ENCODE peak calls at places on chromosomes 13 and 19, in seven cellular contexts. U, M, C, E, V, T and P are unnamed samples.

GRCh38 chr19:53662209-53662608 is 30.4 kb downstream of the DPRX start:
- DNase-seq in U (no peak), M (no peak), C (no peak), E (no peak), V (no peak), T (no peak), P (no peak)

GRCh38 chr13:107462501-107462900 is 752.8 kb downstream of the LIG4 start:
- DNase-seq in U (no peak), M (no peak), C (no peak), E (no peak), V (no peak), T (no peak), P (no peak)

GRCh38 chr13:66831317-66831716 is 398.8 kb downstream of the PCDH9 start:
- DNase-seq in U (no peak), M (no peak), C (no peak), E (no peak), V (no peak), T (no peak), P (no peak)

GRCh38 chr13:27008733-27009132 is 162.9 kb downstream of the USP12 start:
- DNase-seq in U (no peak), M (no peak), C (no peak), E (no peak), V (no peak), T (no peak), P (no peak)

GRCh38 chr13:37797606-37798005 is 72.0 kb downstream of the TRPC4 start:
- DNase-seq in U (no peak), M (no peak), C (no peak), E (no peak), V (no peak), T (no peak), P (no peak)

GRCh38 chr13:83221813-83222241 is 660.4 kb downstream of the SLITRK1 start:
- DNase-seq in U (no peak), M (no peak), C (no peak), E (no peak), V (no peak), T (no peak), P (no peak)

GRCh38 chr13:61406275-61406674 is 9.4 kb downstream of the PCDH20 start:
- DNase-seq in U (no peak), M (no peak), C (no peak), E (no peak), V (no peak), T (no peak), P (no peak)

GRCh38 chr19:2695288-2695866 is 7.1 kb downstream of the GNG7 start:
- DNase-seq in U (no peak), M (no peak), C (no peak), E (no peak), V (no peak), T (no peak), P (no peak)

GRCh38 chr13:102317593-102317992 is 84.3 kb downstream of the FGF14 start:
- DNase-seq in U (no peak), M (no peak), C (peak; percentile 68), E (no peak), V (no peak), T (no peak), P (no peak)

GRCh38 chr19:48196933-48197665 is 26.6 kb downstream of the ZSWIM9 start:
- DNase-seq in U (no peak), M (no peak), C (peak; percentile 25), E (no peak), V (no peak), T (no peak), P (no peak)

GRCh38 chr13:67283602-67284001 is 53.5 kb upstream of the PCDH9 start:
- DNase-seq in U (no peak), M (peak; percentile 6), C (no peak), E (no peak), V (no peak), T (no peak), P (peak; percentile 88)

GRCh38 chr13:110683921-110684320 is 22.0 kb downstream of the CARS2 start:
- DNase-seq in U (no peak), M (no peak), C (no peak), E (no peak), V (no peak), T (no peak), P (no peak)

GRCh38 chr19:13530720-13531119 is 24.4 kb upstream of the CACNA1A start:
- DNase-seq in U (no peak), M (no peak), C (no peak), E (no peak), V (no peak), T (no peak), P (no peak)

GRCh38 chr19:13521066-13521465 is 14.8 kb upstream of the CACNA1A start:
- DNase-seq in U (no peak), M (no peak), C (no peak), E (no peak), V (no peak), T (no peak), P (no peak)

GRCh38 chr19:13526552-13526951 is 20.3 kb upstream of the CACNA1A start:
- DNase-seq in U (peak; percentile 56), M (peak; percentile 19), C (no peak), E (no peak), V (peak; percentile 33), T (no peak), P (no peak)
- TF ChIP-seq SIN3A in U (no peak), M (no peak), C (no peak), E (no peak), V (no peak), T (no peak), P (no peak)

GRCh38 chr13:28408235-28408848 is 86.6 kb downstream of the FLT1 start:
- DNase-seq in U (no peak), M (no peak), C (no peak), E (no peak), V (peak; percentile 92), T (no peak), P (no peak)
- TF ChIP-seq SIN3A in U (no peak), M (no peak), C (no peak), E (no peak), V (no peak), T (no peak), P (no peak)

GRCh38 chr13:34034411-34034810 is 216.5 kb downstream of the RFC3 start:
- DNase-seq in U (no peak), M (no peak), C (no peak), E (no peak), V (no peak), T (no peak), P (no peak)

GRCh38 chr13:34037636-34038325 is 219.8 kb downstream of the RFC3 start:
- DNase-seq in U (no peak), M (no peak), C (no peak), E (no peak), V (no peak), T (no peak), P (no peak)

GRCh38 chr13:34038326-34039068 is 220.5 kb downstream of the RFC3 start:
- DNase-seq in U (no peak), M (no peak), C (no peak), E (no peak), V (no peak), T (peak; percentile 16), P (peak; percentile 77)

GRCh38 chr13:34035178-34035577 is 217.2 kb downstream of the RFC3 start:
- DNase-seq in U (no peak), M (no peak), C (no peak), E (no peak), V (no peak), T (no peak), P (no peak)

GRCh38 chr13:34035676-34036325 is 217.9 kb downstream of the RFC3 start:
- DNase-seq in U (no peak), M (no peak), C (no peak), E (peak; percentile 2), V (no peak), T (no peak), P (peak; percentile 57)
- TF ChIP-seq SIN3A in U (no peak), M (no peak), C (no peak), E (no peak), V (no peak), T (no peak), P (no peak)

DNA sequence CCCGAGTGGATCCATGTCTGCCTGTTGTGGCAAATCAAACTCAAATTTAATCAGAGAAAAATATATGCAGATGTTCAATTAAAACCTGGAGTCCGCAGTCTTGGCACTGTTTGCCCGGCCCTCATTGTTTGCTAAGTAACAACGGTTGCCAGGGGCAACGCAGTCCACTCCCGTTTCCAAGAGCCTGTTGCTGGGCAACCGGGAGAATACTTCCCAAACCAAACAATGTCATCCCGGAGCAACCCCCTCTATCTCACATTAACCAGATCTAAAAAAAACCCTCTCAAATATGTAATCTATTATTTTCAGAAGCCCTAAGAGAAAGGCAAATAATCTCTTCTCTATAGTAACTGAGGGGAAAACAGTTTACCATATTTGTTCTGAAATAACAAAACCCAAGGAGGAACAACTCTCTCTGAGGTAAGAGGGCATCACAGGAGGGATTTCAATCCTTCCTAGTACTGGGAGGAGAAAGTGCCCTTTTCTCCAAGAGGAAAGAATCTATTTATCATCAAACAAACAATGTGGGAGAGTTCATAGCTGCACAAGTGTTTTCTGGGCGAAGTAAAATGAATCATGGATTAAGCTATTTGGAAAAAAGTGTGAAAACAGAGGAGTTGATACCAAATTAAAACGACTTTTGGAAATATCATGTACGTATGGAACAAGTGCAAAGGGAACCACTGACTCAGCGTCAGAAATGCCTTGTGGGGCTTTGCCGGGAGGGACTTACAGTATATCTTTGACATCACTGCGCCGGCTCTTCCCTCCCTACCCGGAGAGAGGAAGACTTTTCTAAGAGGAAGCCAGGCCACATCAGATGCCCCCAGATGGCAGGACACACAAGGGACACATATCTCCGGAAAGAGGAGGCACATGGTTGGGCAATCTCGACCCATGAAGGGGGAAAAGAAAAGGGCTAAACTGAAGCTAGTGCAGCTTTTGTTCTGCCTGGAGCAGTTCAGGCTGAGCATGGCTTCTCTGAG is 43.3 kb downstream of the RFX2 start:
- DNase-seq in U (no peak), M (no peak), C (peak; percentile 90), E (no peak), V (peak; percentile 42), T (no peak), P (peak; percentile 97)
- TF ChIP-seq SIN3A in U (no peak), M (no peak), C (peak; percentile 46), E (no peak), V (no peak), T (no peak), P (peak; percentile 82)

GRCh38 chr19:18464646-18465045 is 26.7 kb upstream of the ISYNA1 start:
- DNase-seq in U (no peak), M (no peak), C (no peak), E (no peak), V (no peak), T (no peak), P (peak; percentile 80)
- TF ChIP-seq SIN3A in U (no peak), M (no peak), C (no peak), E (no peak), V (no peak), T (no peak), P (no peak)

GRCh38 chr13:93409816-93410215 is 183.2 kb downstream of the GPC6 start:
- DNase-seq in U (no peak), M (no peak), C (no peak), E (no peak), V (no peak), T (no peak), P (no peak)
- TF ChIP-seq SIN3A in U (no peak), M (no peak), C (no peak), E (no peak), V (no peak), T (no peak), P (no peak)